ENCODE peak calls at places on chromosomes 1 and 21, in eight cellular contexts. One of them, this sample, is unnamed. For H3K9me3, the result is how much of the 10 kb centered on the place peaks cover.

GRCh38 chr1:158924677-158925076 is 6.7 kb upstream of the PYHIN1 start:
- DNase-seq in IMR-90: no peak
- DNase-seq in H9: no peak
- DNase-seq in breast epithelium: no peak
- DNase-seq in tibial artery: no peak
- DNase-seq in prostate gland: no peak
- DNase-seq in H1: no peak
- DNase-seq in transverse colon: no peak
- DNase-seq in this sample: no peak

GRCh38 chr1:8047112-8047511 is 21.0 kb upstream of the ERRFI1 start:
- DNase-seq in H9: no peak
- DNase-seq in tibial artery: no peak
- DNase-seq in prostate gland: no peak
- DNase-seq in H1: no peak
- DNase-seq in transverse colon: no peak
- DNase-seq in IMR-90: peak
- DNase-seq in breast epithelium: no peak
- DNase-seq in this sample: no peak

GRCh38 chr1:186655877-186656276 is 24.3 kb downstream of the PTGS2 start:
- DNase-seq in IMR-90: peak
- DNase-seq in tibial artery: no peak
- DNase-seq in H1: no peak
- DNase-seq in H9: no peak
- DNase-seq in transverse colon: no peak
- DNase-seq in breast epithelium: no peak
- DNase-seq in prostate gland: no peak
- DNase-seq in this sample: no peak

GRCh38 chr1:227793948-227794812 is 21.3 kb upstream of the PRSS38 start:
- DNase-seq in breast epithelium: no peak
- DNase-seq in H1: peak
- DNase-seq in H9: peak
- DNase-seq in transverse colon: no peak
- DNase-seq in IMR-90: peak
- DNase-seq in prostate gland: peak
- DNase-seq in tibial artery: no peak
- DNase-seq in this sample: peak

GRCh38 chr1:241950390-241950789 is 7.2 kb upstream of the BECN2 start:
- DNase-seq in H1: no peak
- DNase-seq in tibial artery: no peak
- DNase-seq in breast epithelium: no peak
- DNase-seq in transverse colon: no peak
- DNase-seq in prostate gland: no peak
- DNase-seq in H9: no peak
- DNase-seq in IMR-90: peak
- DNase-seq in this sample: no peak

GRCh38 chr1:54499097-54500029 is 48.7 kb upstream of the ACOT11 start:
- DNase-seq in H9: peak
- DNase-seq in IMR-90: peak
- DNase-seq in H1: peak
- DNase-seq in prostate gland: peak
- DNase-seq in breast epithelium: no peak
- DNase-seq in tibial artery: no peak
- DNase-seq in transverse colon: peak
- DNase-seq in this sample: no peak

GRCh38 chr21:15433091-15433490 is 296.7 kb upstream of the USP25 start:
- DNase-seq in H9: no peak
- DNase-seq in transverse colon: no peak
- DNase-seq in tibial artery: no peak
- DNase-seq in prostate gland: no peak
- DNase-seq in IMR-90: no peak
- DNase-seq in H1: no peak
- DNase-seq in breast epithelium: no peak
- DNase-seq in this sample: no peak

GRCh38 chr1:39898648-39899603 is 2.8 kb downstream of the MYCL start:
- DNase-seq in H1: peak
- DNase-seq in breast epithelium: no peak
- DNase-seq in IMR-90: peak
- DNase-seq in transverse colon: peak
- DNase-seq in tibial artery: no peak
- DNase-seq in H9: peak
- DNase-seq in prostate gland: peak
- DNase-seq in this sample: peak

GRCh38 chr1:24966724-24967346 is 36.8 kb upstream of the RUNX3 start:
- DNase-seq in breast epithelium: no peak
- DNase-seq in H9: no peak
- DNase-seq in transverse colon: no peak
- DNase-seq in IMR-90: peak
- DNase-seq in prostate gland: no peak
- DNase-seq in tibial artery: no peak
- DNase-seq in H1: no peak
- DNase-seq in this sample: no peak

DNA sequence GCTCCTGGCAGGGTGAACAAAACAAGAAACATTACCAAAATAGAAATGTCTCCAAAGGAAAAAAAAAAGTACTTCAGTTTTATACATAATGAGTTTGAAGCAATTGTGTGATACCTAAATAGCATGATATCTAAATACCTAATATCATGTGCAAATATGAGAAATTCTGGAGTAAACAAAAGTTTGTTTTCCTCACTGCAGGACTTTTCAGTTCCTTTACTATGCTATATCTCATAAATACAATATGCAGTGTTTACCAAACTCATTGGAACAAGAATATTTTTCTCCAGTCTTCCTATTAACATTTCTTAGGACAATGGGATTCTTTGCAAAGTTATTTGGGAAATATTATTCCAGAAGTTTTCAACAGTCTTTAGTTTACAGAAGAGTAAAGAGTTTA is 98.1 kb downstream of the VAV3 start:
- DNase-seq in tibial artery: no peak
- DNase-seq in H1: no peak
- DNase-seq in breast epithelium: no peak
- DNase-seq in IMR-90: no peak
- DNase-seq in prostate gland: no peak
- DNase-seq in H9: no peak
- DNase-seq in transverse colon: no peak
- DNase-seq in this sample: no peak
- H3K9me3 ChIP-seq in tibial artery: under half
- H3K9me3 ChIP-seq in H1: under half
- H3K9me3 ChIP-seq in breast epithelium: under half
- H3K9me3 ChIP-seq in IMR-90: under half
- H3K9me3 ChIP-seq in prostate gland: under half
- H3K9me3 ChIP-seq in H9: under half
- H3K9me3 ChIP-seq in transverse colon: under half
- H3K9me3 ChIP-seq in this sample: under half

GRCh38 chr1:2969870-2970291 is 51.4 kb upstream of the ACTRT2 start:
- DNase-seq in IMR-90: no peak
- DNase-seq in transverse colon: no peak
- DNase-seq in prostate gland: no peak
- DNase-seq in breast epithelium: peak
- DNase-seq in tibial artery: no peak
- DNase-seq in H9: no peak
- DNase-seq in H1: no peak
- DNase-seq in this sample: no peak
- H3K9me3 ChIP-seq in IMR-90: half or more
- H3K9me3 ChIP-seq in transverse colon: under half
- H3K9me3 ChIP-seq in prostate gland: under half
- H3K9me3 ChIP-seq in breast epithelium: under half
- H3K9me3 ChIP-seq in tibial artery: under half
- H3K9me3 ChIP-seq in H9: half or more
- H3K9me3 ChIP-seq in H1: half or more
- H3K9me3 ChIP-seq in this sample: under half

DNA sequence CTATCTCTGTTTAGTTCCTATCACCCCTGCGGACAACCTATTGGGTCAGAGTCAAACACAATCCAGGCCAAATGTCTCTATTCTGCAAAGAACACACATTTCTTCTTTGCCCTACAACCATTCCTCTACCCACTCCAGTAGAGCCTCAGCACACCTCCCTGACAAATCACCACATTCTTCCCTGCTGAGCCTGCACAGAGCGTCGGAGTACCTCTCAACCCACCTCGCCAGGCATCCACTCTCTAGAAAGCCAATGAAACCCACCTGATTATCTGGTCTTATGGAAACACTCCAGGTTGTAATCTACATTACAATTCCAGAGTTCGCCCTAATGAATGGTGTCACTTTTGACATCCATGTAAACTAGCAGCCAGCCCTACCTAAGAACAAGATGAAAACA is 47.1 kb downstream of the RGS5 start:
- DNase-seq in H9: no peak
- DNase-seq in tibial artery: no peak
- DNase-seq in IMR-90: no peak
- DNase-seq in prostate gland: no peak
- DNase-seq in H1: no peak
- DNase-seq in transverse colon: no peak
- DNase-seq in breast epithelium: no peak
- DNase-seq in this sample: no peak
- H3K9me3 ChIP-seq in H9: under half
- H3K9me3 ChIP-seq in tibial artery: under half
- H3K9me3 ChIP-seq in IMR-90: under half
- H3K9me3 ChIP-seq in prostate gland: under half
- H3K9me3 ChIP-seq in H1: under half
- H3K9me3 ChIP-seq in transverse colon: under half
- H3K9me3 ChIP-seq in breast epithelium: under half
- H3K9me3 ChIP-seq in this sample: under half

GRCh38 chr1:48190893-48191292 is 31.6 kb upstream of the SLC5A9 start:
- DNase-seq in prostate gland: no peak
- DNase-seq in breast epithelium: no peak
- DNase-seq in IMR-90: no peak
- DNase-seq in tibial artery: no peak
- DNase-seq in transverse colon: no peak
- DNase-seq in H9: no peak
- DNase-seq in H1: no peak
- DNase-seq in this sample: no peak

GRCh38 chr1:48182441-48182840 is 40.1 kb upstream of the SLC5A9 start:
- DNase-seq in transverse colon: no peak
- DNase-seq in breast epithelium: no peak
- DNase-seq in IMR-90: no peak
- DNase-seq in H1: no peak
- DNase-seq in H9: no peak
- DNase-seq in tibial artery: no peak
- DNase-seq in prostate gland: no peak
- DNase-seq in this sample: no peak

GRCh38 chr1:48187969-48188563 is 34.5 kb upstream of the SLC5A9 start:
- DNase-seq in H9: no peak
- DNase-seq in IMR-90: no peak
- DNase-seq in prostate gland: no peak
- DNase-seq in breast epithelium: no peak
- DNase-seq in transverse colon: no peak
- DNase-seq in H1: no peak
- DNase-seq in tibial artery: no peak
- DNase-seq in this sample: no peak
- H3K9me3 ChIP-seq in H9: under half
- H3K9me3 ChIP-seq in IMR-90: under half
- H3K9me3 ChIP-seq in prostate gland: under half
- H3K9me3 ChIP-seq in breast epithelium: under half
- H3K9me3 ChIP-seq in transverse colon: under half
- H3K9me3 ChIP-seq in H1: under half
- H3K9me3 ChIP-seq in tibial artery: under half
- H3K9me3 ChIP-seq in this sample: half or more

GRCh38 chr21:43368685-43369084 is 58.2 kb downstream of the SIK1 start:
- DNase-seq in tibial artery: no peak
- DNase-seq in transverse colon: no peak
- DNase-seq in breast epithelium: no peak
- DNase-seq in prostate gland: no peak
- DNase-seq in H9: no peak
- DNase-seq in IMR-90: no peak
- DNase-seq in H1: no peak
- DNase-seq in this sample: no peak
- H3K9me3 ChIP-seq in tibial artery: under half
- H3K9me3 ChIP-seq in transverse colon: under half
- H3K9me3 ChIP-seq in breast epithelium: under half
- H3K9me3 ChIP-seq in prostate gland: under half
- H3K9me3 ChIP-seq in H9: under half
- H3K9me3 ChIP-seq in IMR-90: under half
- H3K9me3 ChIP-seq in H1: under half
- H3K9me3 ChIP-seq in this sample: under half

GRCh38 chr1:247948558-247948957 is at the start of gene OR2L8:
- DNase-seq in H9: no peak
- DNase-seq in breast epithelium: no peak
- DNase-seq in H1: no peak
- DNase-seq in prostate gland: no peak
- DNase-seq in transverse colon: no peak
- DNase-seq in tibial artery: no peak
- DNase-seq in IMR-90: no peak
- DNase-seq in this sample: no peak
- H3K9me3 ChIP-seq in H9: under half
- H3K9me3 ChIP-seq in breast epithelium: under half
- H3K9me3 ChIP-seq in H1: under half
- H3K9me3 ChIP-seq in prostate gland: under half
- H3K9me3 ChIP-seq in transverse colon: under half
- H3K9me3 ChIP-seq in tibial artery: under half
- H3K9me3 ChIP-seq in IMR-90: under half
- H3K9me3 ChIP-seq in this sample: under half